ENCODE peak calls at places on chromosomes 13 and 19, in seven cellular contexts. One of them, this sample, is unnamed. For H3K27me3, the result is how much of the 10 kb centered on the place peaks cover.

GRCh38 chr19:58479736-58480480 is 3.8 kb downstream of the ZNF446 start:
- DNase-seq in iPS DF 6.9: no peak
- DNase-seq in thoracic aorta: no peak
- DNase-seq in GM23338: no peak
- DNase-seq in endothelial cell of umbilical vein: no peak
- DNase-seq in hepatocyte: no peak
- DNase-seq in dorsolateral prefrontal cortex: no peak
- DNase-seq in this sample: no peak

GRCh38 chr19:13906525-13906904 is 514 bp downstream of the CC2D1A start:
- DNase-seq in iPS DF 6.9: no peak
- DNase-seq in thoracic aorta: no peak
- DNase-seq in GM23338: peak
- DNase-seq in endothelial cell of umbilical vein: no peak
- DNase-seq in hepatocyte: peak
- DNase-seq in dorsolateral prefrontal cortex: no peak
- DNase-seq in this sample: peak

GRCh38 chr19:16828990-16829821 is at the start of gene SIN3B:
- DNase-seq in iPS DF 6.9: no peak
- DNase-seq in thoracic aorta: no peak
- DNase-seq in GM23338: peak
- DNase-seq in endothelial cell of umbilical vein: peak
- DNase-seq in hepatocyte: peak
- DNase-seq in dorsolateral prefrontal cortex: peak
- DNase-seq in this sample: peak

GRCh38 chr19:4795400-4795799 is 3.9 kb downstream of the FEM1A start:
- DNase-seq in iPS DF 6.9: no peak
- DNase-seq in thoracic aorta: no peak
- DNase-seq in GM23338: no peak
- DNase-seq in endothelial cell of umbilical vein: no peak
- DNase-seq in hepatocyte: no peak
- DNase-seq in dorsolateral prefrontal cortex: no peak
- DNase-seq in this sample: peak

GRCh38 chr13:26255717-26256277 is 1.9 kb downstream of the CDK8 start:
- DNase-seq in iPS DF 6.9: no peak
- DNase-seq in thoracic aorta: no peak
- DNase-seq in GM23338: no peak
- DNase-seq in endothelial cell of umbilical vein: peak
- DNase-seq in hepatocyte: peak
- DNase-seq in dorsolateral prefrontal cortex: no peak
- DNase-seq in this sample: no peak

GRCh38 chr19:993361-993830 is 6.8 kb upstream of the GRIN3B start:
- DNase-seq in iPS DF 6.9: no peak
- DNase-seq in thoracic aorta: no peak
- DNase-seq in GM23338: no peak
- DNase-seq in endothelial cell of umbilical vein: no peak
- DNase-seq in hepatocyte: no peak
- DNase-seq in dorsolateral prefrontal cortex: no peak
- DNase-seq in this sample: no peak

GRCh38 chr13:114019367-114019766 is 45.5 kb upstream of the C13orf46 start:
- DNase-seq in iPS DF 6.9: no peak
- DNase-seq in thoracic aorta: no peak
- DNase-seq in GM23338: peak
- DNase-seq in endothelial cell of umbilical vein: no peak
- DNase-seq in hepatocyte: no peak
- DNase-seq in dorsolateral prefrontal cortex: no peak
- DNase-seq in this sample: no peak

GRCh38 chr19:33395561-33396550 is 22.3 kb downstream of the CEBPG start:
- DNase-seq in iPS DF 6.9: no peak
- DNase-seq in thoracic aorta: no peak
- DNase-seq in GM23338: no peak
- DNase-seq in endothelial cell of umbilical vein: no peak
- DNase-seq in hepatocyte: no peak
- DNase-seq in dorsolateral prefrontal cortex: peak
- DNase-seq in this sample: no peak

GRCh38 chr13:39148513-39148961 is 110.3 kb downstream of the NHLRC3 start:
- DNase-seq in iPS DF 6.9: no peak
- DNase-seq in thoracic aorta: no peak
- DNase-seq in GM23338: no peak
- DNase-seq in endothelial cell of umbilical vein: no peak
- DNase-seq in hepatocyte: peak
- DNase-seq in dorsolateral prefrontal cortex: no peak
- DNase-seq in this sample: peak

GRCh38 chr13:114053026-114053425 is 79.2 kb upstream of the C13orf46 start:
- DNase-seq in iPS DF 6.9: no peak
- DNase-seq in thoracic aorta: no peak
- DNase-seq in GM23338: no peak
- DNase-seq in endothelial cell of umbilical vein: no peak
- DNase-seq in hepatocyte: peak
- DNase-seq in dorsolateral prefrontal cortex: peak
- DNase-seq in this sample: no peak

GRCh38 chr13:60268203-60268555 is 104.5 kb upstream of the DIAPH3 start:
- DNase-seq in iPS DF 6.9: no peak
- DNase-seq in thoracic aorta: no peak
- DNase-seq in GM23338: no peak
- DNase-seq in endothelial cell of umbilical vein: no peak
- DNase-seq in hepatocyte: no peak
- DNase-seq in dorsolateral prefrontal cortex: no peak
- DNase-seq in this sample: no peak

GRCh38 chr19:2549701-2550191 is 73.8 kb downstream of the GADD45B start:
- DNase-seq in iPS DF 6.9: no peak
- DNase-seq in thoracic aorta: no peak
- DNase-seq in GM23338: no peak
- DNase-seq in endothelial cell of umbilical vein: no peak
- DNase-seq in hepatocyte: no peak
- DNase-seq in dorsolateral prefrontal cortex: peak
- DNase-seq in this sample: peak

GRCh38 chr19:8596168-8596567 is 14.3 kb downstream of the ADAMTS10 start:
- DNase-seq in iPS DF 6.9: no peak
- DNase-seq in thoracic aorta: no peak
- DNase-seq in GM23338: no peak
- DNase-seq in endothelial cell of umbilical vein: no peak
- DNase-seq in hepatocyte: no peak
- DNase-seq in dorsolateral prefrontal cortex: no peak
- DNase-seq in this sample: no peak

GRCh38 chr19:8595651-8596050 is 14.9 kb downstream of the ADAMTS10 start:
- DNase-seq in iPS DF 6.9: no peak
- DNase-seq in thoracic aorta: no peak
- DNase-seq in GM23338: no peak
- DNase-seq in endothelial cell of umbilical vein: no peak
- DNase-seq in hepatocyte: no peak
- DNase-seq in dorsolateral prefrontal cortex: no peak
- DNase-seq in this sample: no peak

GRCh38 chr19:8593931-8594330 is 16.6 kb downstream of the ADAMTS10 start:
- DNase-seq in iPS DF 6.9: no peak
- DNase-seq in thoracic aorta: no peak
- DNase-seq in GM23338: no peak
- DNase-seq in endothelial cell of umbilical vein: no peak
- DNase-seq in hepatocyte: no peak
- DNase-seq in dorsolateral prefrontal cortex: no peak
- DNase-seq in this sample: no peak

GRCh38 chr19:8589177-8589714 is 12.0 kb upstream of the MYO1F start:
- DNase-seq in iPS DF 6.9: no peak
- DNase-seq in thoracic aorta: no peak
- DNase-seq in GM23338: no peak
- DNase-seq in endothelial cell of umbilical vein: no peak
- DNase-seq in hepatocyte: no peak
- DNase-seq in dorsolateral prefrontal cortex: no peak
- DNase-seq in this sample: no peak

DNA sequence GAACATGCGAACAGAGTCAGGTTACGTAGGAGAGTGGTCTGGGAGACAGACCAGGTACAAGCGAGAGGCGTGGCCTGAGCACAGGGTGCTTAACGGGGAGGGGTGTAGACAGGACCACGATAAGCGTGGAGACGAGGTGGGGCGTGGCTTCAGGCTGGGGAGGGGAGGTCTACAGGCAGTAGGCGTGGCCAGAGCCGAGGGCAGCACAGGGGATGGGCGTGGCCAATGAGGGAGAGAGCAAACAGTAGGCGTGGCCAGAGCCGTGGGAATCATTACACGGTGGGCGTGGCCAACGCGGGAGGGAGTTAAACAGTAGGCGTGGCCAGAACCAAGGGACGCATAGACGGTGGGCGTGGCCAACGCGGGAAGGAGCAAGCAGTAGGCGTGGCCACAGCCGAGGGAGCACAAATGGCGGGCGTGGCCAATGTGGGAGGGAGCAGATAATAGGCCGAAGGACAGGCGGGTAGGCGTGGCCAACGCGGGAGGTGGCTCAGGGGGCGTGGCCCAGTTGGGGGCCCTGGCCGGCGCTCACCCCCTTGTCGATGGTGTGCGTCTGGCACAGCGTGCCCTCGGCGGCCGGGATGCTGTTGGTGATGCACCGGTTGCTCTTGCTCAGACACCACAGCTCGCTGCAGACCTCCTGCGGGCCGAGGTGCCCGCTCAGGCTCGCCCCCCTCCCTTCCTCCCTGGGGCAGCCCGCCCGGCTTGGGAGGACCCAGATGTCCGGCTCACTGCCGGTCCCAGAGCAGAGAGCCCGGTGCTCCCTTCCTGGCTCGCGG is 15.2 kb upstream of the MYO1F start:
- DNase-seq in iPS DF 6.9: peak
- DNase-seq in thoracic aorta: peak
- DNase-seq in GM23338: peak
- DNase-seq in endothelial cell of umbilical vein: peak
- DNase-seq in hepatocyte: peak
- DNase-seq in dorsolateral prefrontal cortex: peak
- DNase-seq in this sample: peak
- H3K4me3 ChIP-seq in iPS DF 6.9: peak
- H3K4me3 ChIP-seq in thoracic aorta: peak
- H3K4me3 ChIP-seq in GM23338: peak
- H3K4me3 ChIP-seq in endothelial cell of umbilical vein: no peak
- H3K4me3 ChIP-seq in hepatocyte: peak
- H3K4me3 ChIP-seq in dorsolateral prefrontal cortex: peak
- H3K4me3 ChIP-seq in this sample: no peak

DNA sequence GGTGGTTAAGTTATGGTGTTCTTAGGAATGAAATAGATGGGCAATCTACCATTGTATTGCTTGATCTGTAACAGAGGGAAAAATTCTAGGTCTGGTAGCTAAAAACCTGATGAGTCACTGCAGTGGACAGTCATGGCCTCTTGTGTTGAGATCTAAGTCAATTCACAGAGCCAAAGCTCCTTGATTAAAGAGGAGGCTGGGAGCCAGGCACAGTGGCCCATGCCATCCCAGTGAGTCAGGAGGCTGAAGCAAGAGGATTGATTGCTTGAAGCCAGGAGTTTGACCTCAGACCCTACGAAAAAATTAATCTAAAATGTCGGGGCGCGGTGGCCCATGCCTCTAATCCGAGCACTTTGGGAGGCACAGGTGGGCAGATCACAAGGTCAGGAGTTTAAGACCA is 67.1 kb upstream of the KPNA3 start:
- DNase-seq in iPS DF 6.9: no peak
- DNase-seq in thoracic aorta: no peak
- DNase-seq in GM23338: no peak
- DNase-seq in endothelial cell of umbilical vein: no peak
- DNase-seq in hepatocyte: peak
- DNase-seq in dorsolateral prefrontal cortex: no peak
- DNase-seq in this sample: peak
- H3K27ac ChIP-seq in iPS DF 6.9: no peak
- H3K27ac ChIP-seq in thoracic aorta: no peak
- H3K27ac ChIP-seq in GM23338: no peak
- H3K27ac ChIP-seq in endothelial cell of umbilical vein: no peak
- H3K27ac ChIP-seq in hepatocyte: peak
- H3K27ac ChIP-seq in dorsolateral prefrontal cortex: no peak
- H3K27ac ChIP-seq in this sample: no peak

GRCh38 chr19:55449469-55449868 is 6.4 kb upstream of the SHISA7 start:
- DNase-seq in iPS DF 6.9: no peak
- DNase-seq in thoracic aorta: no peak
- DNase-seq in GM23338: no peak
- DNase-seq in endothelial cell of umbilical vein: no peak
- DNase-seq in hepatocyte: no peak
- DNase-seq in dorsolateral prefrontal cortex: no peak
- DNase-seq in this sample: no peak

GRCh38 chr19:55443824-55444719 is 972 bp upstream of the SHISA7 start:
- DNase-seq in iPS DF 6.9: no peak
- DNase-seq in thoracic aorta: no peak
- DNase-seq in GM23338: peak
- DNase-seq in endothelial cell of umbilical vein: no peak
- DNase-seq in hepatocyte: no peak
- DNase-seq in dorsolateral prefrontal cortex: no peak
- DNase-seq in this sample: no peak

GRCh38 chr19:55446060-55446459 is 3.0 kb upstream of the SHISA7 start:
- DNase-seq in iPS DF 6.9: no peak
- DNase-seq in thoracic aorta: no peak
- DNase-seq in GM23338: no peak
- DNase-seq in endothelial cell of umbilical vein: no peak
- DNase-seq in hepatocyte: no peak
- DNase-seq in dorsolateral prefrontal cortex: no peak
- DNase-seq in this sample: peak

GRCh38 chr19:55444720-55445045 is 1.6 kb upstream of the SHISA7 start:
- DNase-seq in iPS DF 6.9: no peak
- DNase-seq in thoracic aorta: no peak
- DNase-seq in GM23338: no peak
- DNase-seq in endothelial cell of umbilical vein: no peak
- DNase-seq in hepatocyte: no peak
- DNase-seq in dorsolateral prefrontal cortex: no peak
- DNase-seq in this sample: no peak

DNA sequence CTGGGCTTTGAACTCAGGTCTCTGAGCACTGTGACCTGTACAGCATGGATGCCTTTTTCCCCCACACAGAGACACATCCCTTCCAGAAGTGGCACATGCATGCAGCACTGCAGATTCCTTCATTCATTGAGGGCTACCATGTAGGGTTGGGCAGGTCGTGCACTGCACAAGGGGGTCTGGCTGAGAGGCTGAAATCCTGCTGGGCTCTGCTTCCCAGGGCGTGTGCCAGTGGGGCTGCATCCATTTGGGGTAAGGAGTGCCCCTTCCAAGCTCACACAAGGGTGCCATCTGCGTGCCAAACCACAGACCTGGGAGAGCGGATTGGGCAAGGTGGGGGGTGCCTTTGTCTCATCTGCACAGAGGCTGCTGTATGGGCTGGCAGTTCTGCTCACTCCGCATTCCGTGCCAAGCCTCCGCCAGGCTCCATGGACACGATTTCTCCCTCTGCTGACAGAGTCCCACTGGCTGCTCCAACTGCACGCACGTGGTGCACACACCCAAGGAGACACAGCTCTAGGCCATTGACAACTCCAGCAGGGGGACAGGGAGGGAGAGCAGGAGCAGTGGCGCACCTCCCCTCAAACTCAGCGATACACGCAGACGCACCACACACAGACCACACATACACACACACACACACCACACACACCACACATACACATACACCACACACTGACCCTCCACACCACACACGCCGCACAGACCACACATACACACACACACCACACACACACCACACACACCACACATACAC is 4.5 kb upstream of the SHISA7 start:
- DNase-seq in iPS DF 6.9: no peak
- DNase-seq in thoracic aorta: no peak
- DNase-seq in GM23338: peak
- DNase-seq in endothelial cell of umbilical vein: no peak
- DNase-seq in hepatocyte: no peak
- DNase-seq in dorsolateral prefrontal cortex: peak
- DNase-seq in this sample: peak
- H3K27me3 ChIP-seq in iPS DF 6.9: half or more
- H3K27me3 ChIP-seq in thoracic aorta: under half
- H3K27me3 ChIP-seq in GM23338: half or more
- H3K27me3 ChIP-seq in endothelial cell of umbilical vein: under half
- H3K27me3 ChIP-seq in hepatocyte: half or more
- H3K27me3 ChIP-seq in dorsolateral prefrontal cortex: under half
- H3K27me3 ChIP-seq in this sample: under half

GRCh38 chr13:45859682-45860081 is 8.1 kb upstream of the SIAH3 start:
- DNase-seq in iPS DF 6.9: no peak
- DNase-seq in thoracic aorta: no peak
- DNase-seq in GM23338: peak
- DNase-seq in endothelial cell of umbilical vein: no peak
- DNase-seq in hepatocyte: no peak
- DNase-seq in dorsolateral prefrontal cortex: no peak
- DNase-seq in this sample: peak
- H3K4me3 ChIP-seq in iPS DF 6.9: no peak
- H3K4me3 ChIP-seq in thoracic aorta: no peak
- H3K4me3 ChIP-seq in GM23338: no peak
- H3K4me3 ChIP-seq in endothelial cell of umbilical vein: no peak
- H3K4me3 ChIP-seq in hepatocyte: no peak
- H3K4me3 ChIP-seq in dorsolateral prefrontal cortex: no peak
- H3K4me3 ChIP-seq in this sample: no peak